ENCODE peak calls at places on chromosomes 11 and 22, in five cellular contexts. W is H1, T is PC-3, B is mammary epithelial cell, F is neural progenitor cell. E is an unnamed sample. For H3K9me3, the result is how much of the 10 kb centered on the place peaks cover.

GRCh38 chr11:111674941-111675340 is 72.7 kb downstream of the SIK2 start:
- DNase-seq in W (no peak), T (peak), B (no peak), F (no peak), E (no peak)

GRCh38 chr11:1481483-1481825 is 5.1 kb downstream of the MOB2 start:
- DNase-seq in W (no peak), T (no peak), B (no peak), F (peak), E (no peak)

GRCh38 chr11:110297082-110297725 is 790 bp upstream of the RDX start:
- DNase-seq in W (no peak), T (peak), B (no peak), F (no peak), E (no peak)

GRCh38 chr11:13297917-13298356 is 20.3 kb downstream of the BMAL1 start:
- DNase-seq in W (no peak), T (no peak), B (no peak), F (no peak), E (peak)

GRCh38 chr11:46072172-46072964 is 48.9 kb downstream of the PHF21A start:
- DNase-seq in W (no peak), T (no peak), B (no peak), F (no peak), E (no peak)

GRCh38 chr11:17604201-17604912 is 57.3 kb downstream of the OTOG start:
- DNase-seq in W (no peak), T (no peak), B (no peak), F (no peak), E (no peak)

GRCh38 chr11:111977141-111978027 is 40.2 kb downstream of the DIXDC1 start:
- DNase-seq in W (no peak), T (peak), B (peak), F (peak), E (no peak)

GRCh38 chr22:47069270-47069669 is 306.8 kb downstream of the TBC1D22A start:
- DNase-seq in W (no peak), T (no peak), B (no peak), F (no peak), E (no peak)

GRCh38 chr22:30183861-30184278 is 62.7 kb downstream of the LIF start:
- DNase-seq in W (no peak), T (no peak), B (peak), F (no peak), E (peak)

GRCh38 chr11:105960252-105961245 is 61.5 kb downstream of the MSANTD4 start:
- DNase-seq in W (no peak), T (no peak), B (no peak), F (peak), E (no peak)

GRCh38 chr11:17156283-17156682 is 51.5 kb downstream of the PIK3C2A start:
- DNase-seq in W (no peak), T (no peak), B (no peak), F (no peak), E (no peak)

GRCh38 chr11:113104390-113105251 is 143.4 kb downstream of the NCAM1 start:
- DNase-seq in W (no peak), T (no peak), B (no peak), F (peak), E (no peak)

GRCh38 chr11:82718307-82718706 is 15.4 kb downstream of the FAM181B start:
- DNase-seq in W (no peak), T (peak), B (peak), F (peak), E (no peak)

GRCh38 chr11:1825785-1826451 is 8.9 kb upstream of the SYT8 start:
- DNase-seq in W (no peak), T (no peak), B (no peak), F (no peak), E (no peak)

GRCh38 chr11:46759196-46759595 is 40.2 kb downstream of the F2 start:
- DNase-seq in W (no peak), T (no peak), B (no peak), F (no peak), E (no peak)

GRCh38 chr11:17974246-17974645 is 38.6 kb downstream of the SERGEF start:
- DNase-seq in W (no peak), T (no peak), B (no peak), F (no peak), E (no peak)

GRCh38 chr22:42856865-42857704 is at the start of gene ARFGAP3:
- DNase-seq in W (peak), T (peak), B (peak), F (peak), E (peak)

GRCh38 chr11:36056160-36056751 is 112.4 kb downstream of the LDLRAD3 start:
- DNase-seq in W (no peak), T (peak), B (peak), F (peak), E (no peak)

GRCh38 chr22:19916941-19917340 is 24.6 kb upstream of the COMT start:
- DNase-seq in W (no peak), T (no peak), B (no peak), F (no peak), E (no peak)

GRCh38 chr11:73260127-73260457 is 12.0 kb upstream of the P2RY6 start:
- DNase-seq in W (no peak), T (no peak), B (no peak), F (no peak), E (no peak)

GRCh38 chr11:125494987-125495725 is 909 bp downstream of the FEZ1 start:
- DNase-seq in W (no peak), T (no peak), B (peak), F (peak), E (no peak)

GRCh38 chr11:71371674-71372069 is 76.5 kb downstream of the DHCR7 start:
- DNase-seq in W (no peak), T (no peak), B (no peak), F (no peak), E (no peak)

GRCh38 chr11:34524696-34525095 is 11.1 kb upstream of the ELF5 start:
- DNase-seq in W (no peak), T (no peak), B (no peak), F (no peak), E (no peak)

GRCh38 chr11:295351-296205 is 3.7 kb downstream of the IFITM5 start:
- DNase-seq in W (no peak), T (no peak), B (no peak), F (no peak), E (no peak)

GRCh38 chr11:84648413-84648812 is 978.7 kb downstream of the DLG2 start:
- DNase-seq in W (peak), T (no peak), B (no peak), F (peak), E (no peak)

GRCh38 chr22:23283591-23284503 is 103.5 kb downstream of the BCR start:
- DNase-seq in W (no peak), T (no peak), B (peak), F (no peak), E (no peak)

GRCh38 chr22:22770280-22770871 is 117.2 kb upstream of the IGLL5 start:
- DNase-seq in W (no peak), T (peak), B (peak), F (peak), E (peak)

GRCh38 chr11:31847761-31848160 is 36.6 kb upstream of the PAX6 start:
- DNase-seq in W (no peak), T (no peak), B (no peak), F (no peak), E (no peak)

GRCh38 chr22:24482586-24482985 is 12.5 kb upstream of the UPB1 start:
- DNase-seq in W (no peak), T (peak), B (peak), F (no peak), E (no peak)

GRCh38 chr11:122230387-122230760 is 114.4 kb upstream of the BLID start:
- DNase-seq in W (no peak), T (no peak), B (no peak), F (no peak), E (no peak)

GRCh38 chr22:28373841-28374240 is 305.8 kb downstream of the TTC28 start:
- DNase-seq in W (no peak), T (no peak), B (no peak), F (no peak), E (no peak)

DNA sequence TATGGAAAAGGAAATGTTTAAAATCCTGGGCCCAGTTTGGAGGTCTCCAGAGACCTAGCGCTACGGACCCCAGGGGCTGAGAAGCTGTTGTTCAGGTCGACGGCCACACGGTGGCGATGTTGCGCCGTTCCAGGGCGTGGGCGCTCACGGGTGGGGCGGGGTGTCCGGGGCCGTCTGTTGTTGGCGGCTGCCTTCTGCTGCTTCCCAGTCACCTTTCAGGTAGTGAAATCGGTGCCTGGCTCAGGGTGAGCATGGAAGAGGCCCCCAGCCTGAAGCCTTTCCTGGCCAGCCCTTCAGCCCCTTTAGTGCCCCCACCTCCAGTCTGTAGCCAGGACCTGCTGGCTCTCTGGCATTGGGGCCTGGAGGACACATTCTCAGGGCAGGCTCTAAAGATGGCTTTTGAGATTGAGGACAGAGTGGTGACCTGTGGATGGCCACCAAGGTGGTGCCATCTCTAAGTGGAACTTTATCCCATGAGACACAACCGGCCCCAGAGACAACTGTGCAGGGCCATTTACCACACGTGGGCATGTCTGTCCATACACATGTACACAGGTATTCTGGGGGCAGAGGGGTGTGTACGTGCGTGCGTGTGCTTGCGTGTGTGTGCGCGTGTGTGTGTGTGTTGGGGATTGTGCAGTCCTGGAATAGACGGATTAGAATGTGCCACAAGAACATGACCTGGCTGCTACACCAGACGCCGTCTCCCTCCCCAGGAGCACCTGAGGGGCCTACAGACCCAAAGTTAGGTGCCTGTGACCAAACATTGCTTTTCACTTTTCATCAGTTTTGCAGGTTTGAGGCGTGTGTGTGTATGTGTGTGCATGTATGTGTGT is 53.8 kb downstream of the ST14 start:
- DNase-seq in W (peak), T (peak), B (peak), F (peak), E (peak)
- H2AFZ ChIP-seq in W (no peak), T (no peak), B (no peak), F (peak), E (peak)

DNA sequence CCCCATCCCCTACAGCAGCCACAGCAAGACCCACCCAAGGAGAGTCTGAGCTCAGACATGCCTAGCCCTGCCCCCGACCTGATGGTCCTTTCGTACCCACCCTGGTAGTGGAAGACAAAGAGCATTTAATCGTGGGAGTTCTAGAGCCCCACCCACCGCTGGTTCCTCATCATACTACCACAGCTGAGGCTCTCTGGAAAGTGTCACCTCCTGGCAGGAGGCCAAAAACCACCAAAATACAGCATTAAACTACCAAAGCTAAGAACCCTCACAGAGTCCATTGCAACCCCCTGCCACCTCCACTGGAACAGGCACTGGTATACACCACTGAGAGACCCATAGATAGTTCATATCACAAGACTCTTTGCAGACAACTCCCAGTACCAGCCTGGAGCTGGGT is 311.1 kb downstream of the TENM4 start:
- DNase-seq in W (no peak), T (no peak), B (no peak), F (no peak), E (no peak)
- H3K9me3 ChIP-seq in W (under half), T (under half), B (under half), F (under half), E (under half)

DNA sequence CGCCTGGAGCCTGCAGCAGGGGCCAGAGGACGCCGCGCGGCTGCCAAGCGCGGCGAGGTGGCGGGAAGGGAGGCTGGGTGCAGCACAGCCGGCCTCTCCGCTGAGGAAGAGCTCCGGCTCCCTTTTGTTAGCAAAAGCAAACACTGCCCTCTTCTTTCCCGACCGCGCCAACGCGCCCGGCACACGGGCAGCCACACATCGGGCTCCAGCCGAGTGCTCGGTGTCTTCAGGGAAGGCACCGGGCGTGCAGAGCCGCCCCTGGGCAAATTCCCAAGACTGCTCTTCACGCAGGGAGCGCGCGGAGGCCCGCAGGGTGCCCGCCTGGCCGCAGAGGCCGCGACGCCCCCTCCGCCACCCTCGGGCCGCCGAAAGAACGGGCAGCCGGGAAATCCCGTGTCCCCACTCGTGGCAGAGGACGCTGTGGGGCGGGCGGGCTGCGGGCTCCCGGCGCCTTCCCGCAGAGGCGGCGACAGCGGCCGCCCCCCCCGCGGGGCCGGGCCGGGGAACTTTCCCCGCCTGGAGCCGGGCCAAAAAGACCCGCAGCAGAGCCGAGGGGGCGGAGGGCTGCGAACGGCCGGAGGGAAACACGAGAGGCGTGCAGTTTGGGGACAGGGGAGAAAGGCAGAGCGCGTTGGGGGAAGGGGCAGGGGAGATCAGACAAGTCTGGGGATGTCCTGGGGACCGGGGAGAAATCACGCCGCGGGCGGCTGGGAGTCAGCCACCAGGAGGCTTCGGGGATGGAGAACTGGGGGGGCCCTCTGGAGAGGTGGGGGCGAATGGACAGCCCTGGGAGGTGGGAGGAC is 931 bp downstream of the CADM1 start:
- DNase-seq in W (no peak), T (peak), B (peak), F (peak), E (no peak)
- TF ChIP-seq EZH2 in W (peak), T (no peak), B (no peak), F (no peak), E (no peak)

DNA sequence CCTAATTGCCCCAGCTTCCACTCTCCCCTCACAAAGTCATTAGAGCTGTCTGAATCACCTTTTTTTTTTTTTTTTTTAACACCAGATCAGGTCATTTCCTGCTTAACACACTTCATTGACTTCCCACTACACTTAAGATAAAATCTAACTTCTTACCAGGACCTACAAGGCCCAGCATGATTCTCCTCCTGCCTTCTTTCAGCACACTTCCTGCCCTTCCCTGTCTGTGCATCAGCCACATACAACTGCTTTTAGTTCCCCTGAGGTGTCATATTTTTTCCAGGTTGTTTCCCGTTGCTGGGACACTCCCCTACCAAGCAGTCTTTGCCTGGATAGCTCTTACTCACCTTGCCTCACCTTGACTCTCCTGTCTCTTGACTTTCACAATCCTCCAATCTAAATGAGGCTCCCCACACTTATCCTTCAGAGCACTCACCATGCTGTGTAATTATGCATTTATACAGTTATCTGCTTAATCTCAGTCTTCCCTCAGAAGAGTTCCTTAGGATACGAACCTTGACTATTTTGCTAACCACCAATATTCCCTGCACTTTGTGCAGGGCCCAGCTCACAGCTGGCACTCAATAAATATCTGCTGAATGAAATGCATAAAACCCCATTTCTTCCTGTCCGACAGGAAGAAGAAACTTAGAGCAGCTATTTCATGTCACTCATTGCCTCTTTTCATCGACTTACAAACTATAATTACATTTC is 96.6 kb upstream of the AKIP1 start:
- DNase-seq in W (no peak), T (peak), B (peak), F (no peak), E (peak)
- H2AFZ ChIP-seq in W (no peak), T (peak), B (peak), F (no peak), E (no peak)

GRCh38 chr11:76275446-76275845 is 69.1 kb upstream of the WNT11 start:
- DNase-seq in W (no peak), T (no peak), B (no peak), F (no peak), E (no peak)
- H3K9me3 ChIP-seq in W (under half), T (under half), B (under half), F (under half), E (under half)

GRCh38 chr22:38497869-38498268 is 8.2 kb downstream of the DDX17 start:
- DNase-seq in W (no peak), T (no peak), B (no peak), F (no peak), E (no peak)
- TF ChIP-seq EZH2 in W (no peak), T (no peak), B (no peak), F (no peak), E (no peak)

GRCh38 chr22:32987081-32987631 is 71.0 kb downstream of the SYN3 start:
- DNase-seq in W (peak), T (no peak), B (peak), F (peak), E (no peak)
- H2AFZ ChIP-seq in W (no peak), T (no peak), B (peak), F (no peak), E (no peak)